ENCODE peak calls at places on chromosome 1, in six cellular contexts. One of them, this sample, is unnamed.

GRCh38 chr1:26694597-26695416 is 1.0 kb upstream of the ARID1A start:
- DNase-seq in stimulated activated naive CD4-positive, alpha-beta T cell: peak; percentile 40
- DNase-seq in D341Med: no peak
- DNase-seq in GM12892: no peak
- DNase-seq in K562: peak; percentile 10
- DNase-seq in Right ventricle myocardium inferior: no peak
- DNase-seq in this sample: no peak

GRCh38 chr1:13908128-13908527 is 208.1 kb downstream of the PRDM2 start:
- DNase-seq in stimulated activated naive CD4-positive, alpha-beta T cell: no peak
- DNase-seq in D341Med: no peak
- DNase-seq in GM12892: no peak
- DNase-seq in K562: no peak
- DNase-seq in Right ventricle myocardium inferior: no peak
- DNase-seq in this sample: no peak

GRCh38 chr1:232886304-232886703 is 64.1 kb upstream of the NTPCR start:
- DNase-seq in stimulated activated naive CD4-positive, alpha-beta T cell: no peak
- DNase-seq in D341Med: no peak
- DNase-seq in GM12892: no peak
- DNase-seq in K562: no peak
- DNase-seq in Right ventricle myocardium inferior: no peak
- DNase-seq in this sample: no peak

GRCh38 chr1:211589782-211590721 is 11.1 kb upstream of the SLC30A1 start:
- DNase-seq in stimulated activated naive CD4-positive, alpha-beta T cell: no peak
- DNase-seq in D341Med: no peak
- DNase-seq in GM12892: no peak
- DNase-seq in K562: no peak
- DNase-seq in Right ventricle myocardium inferior: peak; percentile 89
- DNase-seq in this sample: no peak

GRCh38 chr1:228377664-228378452 is 28.8 kb downstream of the TRIM11 start:
- DNase-seq in stimulated activated naive CD4-positive, alpha-beta T cell: no peak
- DNase-seq in D341Med: peak; percentile 89
- DNase-seq in GM12892: peak; percentile 19
- DNase-seq in K562: no peak
- DNase-seq in Right ventricle myocardium inferior: no peak
- DNase-seq in this sample: no peak

GRCh38 chr1:113137563-113137962 is 64.6 kb downstream of the LRIG2 start:
- DNase-seq in stimulated activated naive CD4-positive, alpha-beta T cell: no peak
- DNase-seq in D341Med: no peak
- DNase-seq in GM12892: no peak
- DNase-seq in K562: peak; percentile 38
- DNase-seq in Right ventricle myocardium inferior: no peak
- DNase-seq in this sample: no peak

GRCh38 chr1:91026777-91027176 is 4.9 kb upstream of the ZNF644 start:
- DNase-seq in stimulated activated naive CD4-positive, alpha-beta T cell: no peak
- DNase-seq in D341Med: no peak
- DNase-seq in GM12892: no peak
- DNase-seq in K562: no peak
- DNase-seq in Right ventricle myocardium inferior: no peak
- DNase-seq in this sample: no peak

GRCh38 chr1:28577052-28577678 is 14.9 kb upstream of the RAB42 start:
- DNase-seq in stimulated activated naive CD4-positive, alpha-beta T cell: no peak
- DNase-seq in D341Med: no peak
- DNase-seq in GM12892: no peak
- DNase-seq in K562: peak; percentile 49
- DNase-seq in Right ventricle myocardium inferior: no peak
- DNase-seq in this sample: no peak

GRCh38 chr1:116495534-116495933 is 75.3 kb downstream of the CD58 start:
- DNase-seq in stimulated activated naive CD4-positive, alpha-beta T cell: no peak
- DNase-seq in D341Med: no peak
- DNase-seq in GM12892: no peak
- DNase-seq in K562: no peak
- DNase-seq in Right ventricle myocardium inferior: no peak
- DNase-seq in this sample: no peak

GRCh38 chr1:68542586-68542985 is 45.7 kb upstream of the DEPDC1 start:
- DNase-seq in stimulated activated naive CD4-positive, alpha-beta T cell: no peak
- DNase-seq in D341Med: no peak
- DNase-seq in GM12892: no peak
- DNase-seq in K562: no peak
- DNase-seq in Right ventricle myocardium inferior: no peak
- DNase-seq in this sample: no peak

GRCh38 chr1:11898086-11898785 is 28.0 kb downstream of the KIAA2013 start:
- DNase-seq in stimulated activated naive CD4-positive, alpha-beta T cell: no peak
- DNase-seq in D341Med: no peak
- DNase-seq in GM12892: no peak
- DNase-seq in K562: no peak
- DNase-seq in Right ventricle myocardium inferior: no peak
- DNase-seq in this sample: no peak

GRCh38 chr1:235652364-235652763 is 2.8 kb upstream of the GNG4 start:
- DNase-seq in stimulated activated naive CD4-positive, alpha-beta T cell: no peak
- DNase-seq in D341Med: no peak
- DNase-seq in GM12892: no peak
- DNase-seq in K562: no peak
- DNase-seq in Right ventricle myocardium inferior: no peak
- DNase-seq in this sample: no peak

GRCh38 chr1:59643526-59643925 is 171.2 kb upstream of the HOOK1 start:
- DNase-seq in stimulated activated naive CD4-positive, alpha-beta T cell: no peak
- DNase-seq in D341Med: no peak
- DNase-seq in GM12892: no peak
- DNase-seq in K562: no peak
- DNase-seq in Right ventricle myocardium inferior: no peak
- DNase-seq in this sample: no peak

GRCh38 chr1:20037877-20038276 is 32.1 kb upstream of the PLA2G5 start:
- DNase-seq in stimulated activated naive CD4-positive, alpha-beta T cell: no peak
- DNase-seq in D341Med: no peak
- DNase-seq in GM12892: no peak
- DNase-seq in K562: no peak
- DNase-seq in Right ventricle myocardium inferior: no peak
- DNase-seq in this sample: no peak

GRCh38 chr1:182707116-182707515 is 22.7 kb upstream of the RGS8 start:
- DNase-seq in stimulated activated naive CD4-positive, alpha-beta T cell: no peak
- DNase-seq in D341Med: no peak
- DNase-seq in GM12892: no peak
- DNase-seq in K562: no peak
- DNase-seq in Right ventricle myocardium inferior: no peak
- DNase-seq in this sample: no peak

GRCh38 chr1:61569212-61569621 is 155.7 kb downstream of the TM2D1 start:
- DNase-seq in stimulated activated naive CD4-positive, alpha-beta T cell: no peak
- DNase-seq in D341Med: peak; percentile 55
- DNase-seq in GM12892: no peak
- DNase-seq in K562: no peak
- DNase-seq in Right ventricle myocardium inferior: no peak
- DNase-seq in this sample: no peak

GRCh38 chr1:239987103-239987745 is 104.5 kb upstream of the FMN2 start:
- DNase-seq in stimulated activated naive CD4-positive, alpha-beta T cell: no peak
- DNase-seq in D341Med: no peak
- DNase-seq in GM12892: no peak
- DNase-seq in K562: peak; percentile 11
- DNase-seq in Right ventricle myocardium inferior: no peak
- DNase-seq in this sample: no peak

GRCh38 chr1:47388548-47389238 is 27.4 kb upstream of the FOXE3 start:
- DNase-seq in stimulated activated naive CD4-positive, alpha-beta T cell: no peak
- DNase-seq in D341Med: peak; percentile 82
- DNase-seq in GM12892: peak; percentile 34
- DNase-seq in K562: peak; percentile 81
- DNase-seq in Right ventricle myocardium inferior: no peak
- DNase-seq in this sample: peak; percentile 35

GRCh38 chr1:85372683-85373446 is 92.1 kb downstream of the DDAH1 start:
- DNase-seq in stimulated activated naive CD4-positive, alpha-beta T cell: no peak
- DNase-seq in D341Med: no peak
- DNase-seq in GM12892: no peak
- DNase-seq in K562: no peak
- DNase-seq in Right ventricle myocardium inferior: no peak
- DNase-seq in this sample: no peak

GRCh38 chr1:98086796-98087195 is 166.0 kb upstream of the DPYD start:
- DNase-seq in stimulated activated naive CD4-positive, alpha-beta T cell: no peak
- DNase-seq in D341Med: no peak
- DNase-seq in GM12892: no peak
- DNase-seq in K562: no peak
- DNase-seq in Right ventricle myocardium inferior: no peak
- DNase-seq in this sample: no peak

GRCh38 chr1:7046314-7046713 is 261.1 kb downstream of the CAMTA1 start:
- DNase-seq in stimulated activated naive CD4-positive, alpha-beta T cell: no peak
- DNase-seq in D341Med: no peak
- DNase-seq in GM12892: no peak
- DNase-seq in K562: no peak
- DNase-seq in Right ventricle myocardium inferior: no peak
- DNase-seq in this sample: no peak

GRCh38 chr1:152035406-152036315 is 1.1 kb downstream of the S100A11 start:
- DNase-seq in stimulated activated naive CD4-positive, alpha-beta T cell: no peak
- DNase-seq in D341Med: no peak
- DNase-seq in GM12892: no peak
- DNase-seq in K562: peak; percentile 52
- DNase-seq in Right ventricle myocardium inferior: no peak
- DNase-seq in this sample: no peak

GRCh38 chr1:178484698-178485225 is 12.0 kb downstream of the CLEC20A start:
- DNase-seq in stimulated activated naive CD4-positive, alpha-beta T cell: no peak
- DNase-seq in D341Med: no peak
- DNase-seq in GM12892: no peak
- DNase-seq in K562: no peak
- DNase-seq in Right ventricle myocardium inferior: no peak
- DNase-seq in this sample: no peak

GRCh38 chr1:110617116-110617515 is 11.0 kb upstream of the KCNA2 start:
- DNase-seq in stimulated activated naive CD4-positive, alpha-beta T cell: no peak
- DNase-seq in D341Med: no peak
- DNase-seq in GM12892: no peak
- DNase-seq in K562: no peak
- DNase-seq in Right ventricle myocardium inferior: no peak
- DNase-seq in this sample: no peak

GRCh38 chr1:82838066-82838465 is 1037.3 kb downstream of the ADGRL2 start:
- DNase-seq in stimulated activated naive CD4-positive, alpha-beta T cell: no peak
- DNase-seq in D341Med: no peak
- DNase-seq in GM12892: no peak
- DNase-seq in K562: no peak
- DNase-seq in Right ventricle myocardium inferior: no peak
- DNase-seq in this sample: no peak

GRCh38 chr1:33414879-33415278 is 16.0 kb downstream of the PHC2 start:
- DNase-seq in stimulated activated naive CD4-positive, alpha-beta T cell: no peak
- DNase-seq in D341Med: no peak
- DNase-seq in GM12892: no peak
- DNase-seq in K562: no peak
- DNase-seq in Right ventricle myocardium inferior: no peak
- DNase-seq in this sample: no peak

GRCh38 chr1:93441589-93441988 is 6.3 kb upstream of the FNBP1L start:
- DNase-seq in stimulated activated naive CD4-positive, alpha-beta T cell: no peak
- DNase-seq in D341Med: no peak
- DNase-seq in GM12892: no peak
- DNase-seq in K562: no peak
- DNase-seq in Right ventricle myocardium inferior: no peak
- DNase-seq in this sample: no peak

GRCh38 chr1:58592521-58593134 is 15.6 kb upstream of the TACSTD2 start:
- DNase-seq in stimulated activated naive CD4-positive, alpha-beta T cell: no peak
- DNase-seq in D341Med: peak; percentile 31
- DNase-seq in GM12892: no peak
- DNase-seq in K562: no peak
- DNase-seq in Right ventricle myocardium inferior: peak; percentile 76
- DNase-seq in this sample: no peak

GRCh38 chr1:30111431-30111830 is 612.0 kb downstream of the MATN1 start:
- DNase-seq in stimulated activated naive CD4-positive, alpha-beta T cell: no peak
- DNase-seq in D341Med: peak; percentile 63
- DNase-seq in GM12892: no peak
- DNase-seq in K562: peak; percentile 69
- DNase-seq in Right ventricle myocardium inferior: no peak
- DNase-seq in this sample: peak; percentile 42

GRCh38 chr1:232766224-232766890 is 38.9 kb upstream of the MAP10 start:
- DNase-seq in stimulated activated naive CD4-positive, alpha-beta T cell: no peak
- DNase-seq in D341Med: no peak
- DNase-seq in GM12892: no peak
- DNase-seq in K562: no peak
- DNase-seq in Right ventricle myocardium inferior: no peak
- DNase-seq in this sample: no peak